ENCODE peak calls at places on chromosomes 3 and 15, in seven cellular contexts. W is B cell, R is nephron progenitor cell, M is KG1, T is ELR, L is HFFc6, S is H54. F is an unnamed sample.
A peak's percentile ranks its signal among the peaks of the same experiment; 100 is the strongest.

GRCh38 chr15:99443768-99444446 is 121.9 kb upstream of the MEF2A start:
- DNase-seq in L (no peak), T (no peak), R (no peak), S (no peak), W (no peak), M (no peak), F (no peak)

GRCh38 chr15:82917252-82917651 is 35.3 kb downstream of the HOMER2 start:
- DNase-seq in R (no peak), S (no peak), T (no peak), L (no peak), W (no peak), M (no peak), F (peak; percentile 3)

GRCh38 chr3:74515451-74515850 is 99.0 kb downstream of the CNTN3 start:
- DNase-seq in M (no peak), W (no peak), T (no peak), R (no peak), S (no peak), L (no peak), F (no peak)

GRCh38 chr3:194137314-194138097 is 1.6 kb downstream of the HES1 start:
- DNase-seq in L (peak; percentile 40), R (peak; percentile 66), M (no peak), W (peak; percentile 95), S (peak; percentile 79), T (peak; percentile 71), F (peak; percentile 67)

GRCh38 chr3:76826915-76827314 is 213.0 kb upstream of the ROBO2 start:
- DNase-seq in L (no peak), M (no peak), W (no peak), S (no peak), T (no peak), R (no peak), F (no peak)

GRCh38 chr3:124584552-124585391 is 145.5 kb upstream of the UMPS start:
- DNase-seq in W (no peak), M (no peak), R (peak; percentile 93), S (no peak), L (no peak), T (peak; percentile 41), F (no peak)

GRCh38 chr3:77186319-77186718 is 146.4 kb downstream of the ROBO2 start:
- DNase-seq in M (no peak), L (no peak), W (no peak), S (no peak), R (no peak), T (no peak), F (no peak)

GRCh38 chr3:22523925-22524324 is 679.2 kb upstream of the UBE2E2 start:
- DNase-seq in S (no peak), R (no peak), T (no peak), L (no peak), M (no peak), W (no peak), F (no peak)

GRCh38 chr3:36756272-36756671 is 8.1 kb downstream of the DCLK3 start:
- DNase-seq in W (no peak), T (no peak), L (no peak), M (no peak), S (no peak), R (no peak), F (no peak)

F was measured in Kasumi-1.